ENCODE peak calls at places on chromosomes 1 and 21, in eight cellular contexts. One of them, this sample, is unnamed.

GRCh38 chr1:40897499-40897898 is 35.3 kb upstream of the CITED4 start:
- DNase-seq in M059J: peak
- DNase-seq in EL: peak
- DNase-seq in HFFc6: peak
- DNase-seq in T-helper 1 cell: no peak
- DNase-seq in A172: peak
- DNase-seq in NCI-H748 treated with DMSO at 0.1 percent for 48 hours: no peak
- DNase-seq in NB4: no peak
- DNase-seq in this sample: no peak

GRCh38 chr21:34511154-34511553 is 856 bp downstream of the KCNE1 start:
- DNase-seq in M059J: no peak
- DNase-seq in T-helper 1 cell: no peak
- DNase-seq in NCI-H748 treated with DMSO at 0.1 percent for 48 hours: peak
- DNase-seq in EL: no peak
- DNase-seq in A172: peak
- DNase-seq in NB4: peak
- DNase-seq in HFFc6: no peak
- DNase-seq in this sample: no peak

GRCh38 chr1:12595839-12596821 is 21.9 kb downstream of the DHRS3 start:
- DNase-seq in M059J: peak
- DNase-seq in T-helper 1 cell: no peak
- DNase-seq in HFFc6: peak
- DNase-seq in NCI-H748 treated with DMSO at 0.1 percent for 48 hours: no peak
- DNase-seq in A172: peak
- DNase-seq in EL: peak
- DNase-seq in NB4: peak
- DNase-seq in this sample: peak

GRCh38 chr1:202625416-202626360 is 84.6 kb downstream of the SYT2 start:
- DNase-seq in A172: peak
- DNase-seq in NB4: peak
- DNase-seq in HFFc6: peak
- DNase-seq in EL: peak
- DNase-seq in M059J: peak
- DNase-seq in NCI-H748 treated with DMSO at 0.1 percent for 48 hours: no peak
- DNase-seq in T-helper 1 cell: peak
- DNase-seq in this sample: peak

GRCh38 chr1:207172321-207172720 is 68.3 kb downstream of the C4BPA start:
- DNase-seq in T-helper 1 cell: no peak
- DNase-seq in A172: no peak
- DNase-seq in NCI-H748 treated with DMSO at 0.1 percent for 48 hours: peak
- DNase-seq in NB4: no peak
- DNase-seq in HFFc6: no peak
- DNase-seq in EL: no peak
- DNase-seq in M059J: no peak
- DNase-seq in this sample: no peak

GRCh38 chr1:161953256-161953920 is 70.3 kb downstream of the OLFML2B start:
- DNase-seq in NB4: no peak
- DNase-seq in EL: no peak
- DNase-seq in T-helper 1 cell: no peak
- DNase-seq in M059J: no peak
- DNase-seq in HFFc6: no peak
- DNase-seq in A172: no peak
- DNase-seq in NCI-H748 treated with DMSO at 0.1 percent for 48 hours: no peak
- DNase-seq in this sample: no peak

GRCh38 chr1:2874207-2875165 is 73.0 kb upstream of the TTC34 start:
- DNase-seq in NB4: no peak
- DNase-seq in HFFc6: no peak
- DNase-seq in T-helper 1 cell: no peak
- DNase-seq in EL: no peak
- DNase-seq in A172: no peak
- DNase-seq in NCI-H748 treated with DMSO at 0.1 percent for 48 hours: no peak
- DNase-seq in M059J: peak
- DNase-seq in this sample: no peak

GRCh38 chr21:43318841-43319781 is 107.8 kb downstream of the SIK1 start:
- DNase-seq in HFFc6: peak
- DNase-seq in NCI-H748 treated with DMSO at 0.1 percent for 48 hours: no peak
- DNase-seq in NB4: peak
- DNase-seq in M059J: peak
- DNase-seq in T-helper 1 cell: no peak
- DNase-seq in EL: peak
- DNase-seq in A172: peak
- DNase-seq in this sample: no peak

GRCh38 chr1:201917362-201918033 is 28.8 kb downstream of the SHISA4 start:
- DNase-seq in HFFc6: peak
- DNase-seq in EL: peak
- DNase-seq in NCI-H748 treated with DMSO at 0.1 percent for 48 hours: no peak
- DNase-seq in A172: peak
- DNase-seq in NB4: no peak
- DNase-seq in T-helper 1 cell: no peak
- DNase-seq in M059J: peak
- DNase-seq in this sample: no peak

GRCh38 chr1:210758761-210759160 is 375.2 kb downstream of the KCNH1 start:
- DNase-seq in HFFc6: peak
- DNase-seq in NB4: no peak
- DNase-seq in M059J: no peak
- DNase-seq in A172: no peak
- DNase-seq in EL: no peak
- DNase-seq in T-helper 1 cell: no peak
- DNase-seq in NCI-H748 treated with DMSO at 0.1 percent for 48 hours: no peak
- DNase-seq in this sample: no peak

GRCh38 chr1:84122780-84123382 is 21.2 kb upstream of the PRKACB start:
- DNase-seq in M059J: peak
- DNase-seq in HFFc6: peak
- DNase-seq in NCI-H748 treated with DMSO at 0.1 percent for 48 hours: peak
- DNase-seq in T-helper 1 cell: peak
- DNase-seq in NB4: peak
- DNase-seq in A172: peak
- DNase-seq in EL: peak
- DNase-seq in this sample: peak

GRCh38 chr1:156284112-156284511 is at the start of gene TMEM79:
- DNase-seq in EL: no peak
- DNase-seq in NCI-H748 treated with DMSO at 0.1 percent for 48 hours: no peak
- DNase-seq in NB4: no peak
- DNase-seq in HFFc6: no peak
- DNase-seq in A172: no peak
- DNase-seq in M059J: no peak
- DNase-seq in T-helper 1 cell: no peak
- DNase-seq in this sample: no peak

GRCh38 chr21:46307625-46308024 is 16.0 kb downstream of the C21orf58 start:
- DNase-seq in HFFc6: peak
- DNase-seq in T-helper 1 cell: no peak
- DNase-seq in NB4: no peak
- DNase-seq in EL: peak
- DNase-seq in NCI-H748 treated with DMSO at 0.1 percent for 48 hours: no peak
- DNase-seq in M059J: peak
- DNase-seq in A172: peak
- DNase-seq in this sample: no peak

GRCh38 chr1:200036616-200037270 is 9.2 kb downstream of the NR5A2 start:
- DNase-seq in T-helper 1 cell: no peak
- DNase-seq in A172: no peak
- DNase-seq in HFFc6: no peak
- DNase-seq in NCI-H748 treated with DMSO at 0.1 percent for 48 hours: no peak
- DNase-seq in EL: no peak
- DNase-seq in M059J: no peak
- DNase-seq in NB4: no peak
- DNase-seq in this sample: no peak

GRCh38 chr1:200771625-200772555 is 33.2 kb downstream of the CAMSAP2 start:
- DNase-seq in HFFc6: no peak
- DNase-seq in A172: peak
- DNase-seq in T-helper 1 cell: no peak
- DNase-seq in NB4: no peak
- DNase-seq in EL: no peak
- DNase-seq in NCI-H748 treated with DMSO at 0.1 percent for 48 hours: no peak
- DNase-seq in M059J: peak
- DNase-seq in this sample: no peak

GRCh38 chr21:39137248-39138186 is 45.7 kb downstream of the PSMG1 start:
- DNase-seq in EL: peak
- DNase-seq in NB4: peak
- DNase-seq in A172: peak
- DNase-seq in HFFc6: peak
- DNase-seq in NCI-H748 treated with DMSO at 0.1 percent for 48 hours: no peak
- DNase-seq in T-helper 1 cell: no peak
- DNase-seq in M059J: peak
- DNase-seq in this sample: no peak

GRCh38 chr1:90973897-90974798 is 47.7 kb downstream of the ZNF644 start:
- DNase-seq in A172: peak
- DNase-seq in NCI-H748 treated with DMSO at 0.1 percent for 48 hours: no peak
- DNase-seq in HFFc6: peak
- DNase-seq in EL: peak
- DNase-seq in NB4: peak
- DNase-seq in T-helper 1 cell: no peak
- DNase-seq in M059J: peak
- DNase-seq in this sample: no peak

GRCh38 chr21:46532080-46532479 is 72.8 kb downstream of the S100B start:
- DNase-seq in M059J: no peak
- DNase-seq in A172: no peak
- DNase-seq in NCI-H748 treated with DMSO at 0.1 percent for 48 hours: no peak
- DNase-seq in HFFc6: no peak
- DNase-seq in T-helper 1 cell: no peak
- DNase-seq in EL: no peak
- DNase-seq in NB4: no peak
- DNase-seq in this sample: no peak

GRCh38 chr1:231949277-231950122 is 322.9 kb downstream of the DISC1 start:
- DNase-seq in NCI-H748 treated with DMSO at 0.1 percent for 48 hours: no peak
- DNase-seq in A172: no peak
- DNase-seq in T-helper 1 cell: no peak
- DNase-seq in M059J: no peak
- DNase-seq in HFFc6: no peak
- DNase-seq in NB4: no peak
- DNase-seq in EL: no peak
- DNase-seq in this sample: no peak

This sample was measured in natural killer cell.